ENCODE peak calls at places on chromosome 1, in four cellular contexts. E is activated CD4-positive, CD25-positive, alpha-beta regulatory T cell; U is T-helper 22 cell; O is cerebellar cortex. L is an unnamed sample.

GRCh38 chr1:65584399-65584798 is 163.9 kb downstream of the LEPR start:
- DNase-seq in U (no peak), E (no peak), O (no peak), L (no peak)

GRCh38 chr1:191498318-191498717 is 659.9 kb upstream of the RGS18 start:
- DNase-seq in E (no peak), O (no peak), U (no peak), L (no peak)

GRCh38 chr1:218498061-218498938 is 153.2 kb downstream of the TGFB2 start:
- DNase-seq in E (no peak), O (no peak), U (no peak), L (no peak)

GRCh38 chr1:80164150-80164549 is 1157.6 kb upstream of the ADGRL4 start:
- DNase-seq in U (no peak), E (no peak), O (no peak), L (no peak)

GRCh38 chr1:59044535-59045121 is 252.3 kb upstream of the FGGY start:
- DNase-seq in O (no peak), U (no peak), E (no peak), L (no peak)

GRCh38 chr1:5220421-5220820 is 566.0 kb downstream of the AJAP1 start:
- DNase-seq in O (no peak), E (no peak), U (no peak), L (no peak)

GRCh38 chr1:54973205-54973921 is 7.1 kb upstream of the TMEM61 start:
- DNase-seq in O (peak), U (no peak), E (no peak), L (peak)

GRCh38 chr1:59814901-59815825 is at the start of gene HOOK1:
- DNase-seq in E (no peak), O (peak), U (no peak), L (no peak)

GRCh38 chr1:200979574-200980451 is 43.7 kb downstream of the KIF21B start:
- DNase-seq in U (peak), E (peak), O (peak), L (no peak)

GRCh38 chr1:198676253-198676652 is 37.4 kb downstream of the PTPRC start:
- DNase-seq in E (no peak), U (no peak), O (no peak), L (no peak)

GRCh38 chr1:62058951-62059350 is 135.7 kb upstream of the L1TD1 start:
- DNase-seq in E (no peak), U (no peak), O (no peak), L (no peak)

GRCh38 chr1:90716552-90717355 is at the start of gene BARHL2:
- DNase-seq in E (no peak), O (peak), U (no peak), L (peak)

GRCh38 chr1:221663321-221663720 is 78.6 kb downstream of the DUSP10 start:
- DNase-seq in O (no peak), U (no peak), E (no peak), L (no peak)

GRCh38 chr1:229411434-229412055 is 22.3 kb downstream of the ACTA1 start:
- DNase-seq in E (no peak), O (no peak), U (no peak), L (peak)

GRCh38 chr1:220241072-220241663 is 31.1 kb downstream of the RAB3GAP2 start:
- DNase-seq in U (no peak), O (no peak), E (no peak), L (no peak)

GRCh38 chr1:12369258-12369657 is 139.4 kb downstream of the VPS13D start:
- DNase-seq in E (no peak), U (no peak), O (no peak), L (no peak)

GRCh38 chr1:25219661-25220251 is 12.5 kb downstream of the SYF2 start:
- DNase-seq in E (no peak), U (no peak), O (no peak), L (no peak)

GRCh38 chr1:245390975-245391374 is 236.2 kb downstream of the KIF26B start:
- DNase-seq in E (no peak), U (no peak), O (no peak), L (no peak)

GRCh38 chr1:54405894-54406293 is 300 bp downstream of the SSBP3 start:
- DNase-seq in E (no peak), U (no peak), O (no peak), L (no peak)

GRCh38 chr1:185936641-185937040 is 202.4 kb downstream of the HMCN1 start:
- DNase-seq in U (no peak), E (no peak), O (peak), L (peak)

GRCh38 chr1:152654110-152654509 is 9.1 kb upstream of the LCE2D start:
- DNase-seq in O (peak), E (no peak), U (no peak), L (no peak)

GRCh38 chr1:220483700-220484099 is 44.2 kb upstream of the MARK1 start:
- DNase-seq in U (no peak), E (no peak), O (no peak), L (no peak)

GRCh38 chr1:46187106-46187869 is 10.9 kb downstream of the POMGNT1 start:
- DNase-seq in O (no peak), U (no peak), E (no peak), L (no peak)

GRCh38 chr1:1665815-1666251 is 7.0 kb upstream of the CDK11B start:
- DNase-seq in U (no peak), E (no peak), O (no peak), L (no peak)